ENCODE peak calls at places on chromosomes 2 and 18, in five cellular contexts. One of them, this sample, is unnamed.

GRCh38 chr2:151886235-151886634 is 58.0 kb upstream of the ARL5A start:
- DNase-seq in K562: no peak
- DNase-seq in GM12878: no peak
- DNase-seq in H1: no peak
- DNase-seq in SK-N-SH: no peak
- DNase-seq in this sample: no peak

GRCh38 chr2:188000189-188000588 is 291.5 kb upstream of the GULP1 start:
- DNase-seq in K562: no peak
- DNase-seq in GM12878: no peak
- DNase-seq in H1: no peak
- DNase-seq in SK-N-SH: no peak
- DNase-seq in this sample: no peak

GRCh38 chr18:11040823-11041712 is 108.3 kb downstream of the PIEZO2 start:
- DNase-seq in K562: peak
- DNase-seq in GM12878: no peak
- DNase-seq in H1: peak
- DNase-seq in SK-N-SH: peak
- DNase-seq in this sample: no peak

GRCh38 chr18:77133920-77134496 is 1.4 kb upstream of the MBP start:
- DNase-seq in K562: peak
- DNase-seq in GM12878: no peak
- DNase-seq in H1: no peak
- DNase-seq in SK-N-SH: peak
- DNase-seq in this sample: no peak

GRCh38 chr2:167790189-167790588 is 457.2 kb downstream of the STK39 start:
- DNase-seq in K562: no peak
- DNase-seq in GM12878: no peak
- DNase-seq in H1: no peak
- DNase-seq in SK-N-SH: no peak
- DNase-seq in this sample: no peak

GRCh38 chr2:27428213-27428977 is at the start of gene NRBP1:
- DNase-seq in K562: peak
- DNase-seq in GM12878: peak
- DNase-seq in H1: peak
- DNase-seq in SK-N-SH: peak
- DNase-seq in this sample: peak

GRCh38 chr2:47518497-47519146 is 115.7 kb downstream of the MSH2 start:
- DNase-seq in K562: no peak
- DNase-seq in GM12878: no peak
- DNase-seq in H1: no peak
- DNase-seq in SK-N-SH: no peak
- DNase-seq in this sample: no peak

GRCh38 chr18:12401881-12402280 is 5.8 kb upstream of the PRELID3A start:
- DNase-seq in K562: no peak
- DNase-seq in GM12878: no peak
- DNase-seq in H1: no peak
- DNase-seq in SK-N-SH: no peak
- DNase-seq in this sample: no peak

GRCh38 chr18:78073275-78073674 is 823.6 kb downstream of the GALR1 start:
- DNase-seq in K562: peak
- DNase-seq in GM12878: no peak
- DNase-seq in H1: no peak
- DNase-seq in SK-N-SH: no peak
- DNase-seq in this sample: no peak

GRCh38 chr2:120777787-120778186 is 42.1 kb downstream of the GLI2 start:
- DNase-seq in K562: no peak
- DNase-seq in GM12878: no peak
- DNase-seq in H1: no peak
- DNase-seq in SK-N-SH: no peak
- DNase-seq in this sample: no peak

GRCh38 chr2:223928113-223929006 is 16.8 kb downstream of the WDFY1 start:
- DNase-seq in K562: no peak
- DNase-seq in GM12878: no peak
- DNase-seq in H1: no peak
- DNase-seq in SK-N-SH: no peak
- DNase-seq in this sample: no peak

GRCh38 chr2:143452817-143453462 is 323.7 kb downstream of the ARHGAP15 start:
- DNase-seq in K562: no peak
- DNase-seq in GM12878: no peak
- DNase-seq in H1: no peak
- DNase-seq in SK-N-SH: no peak
- DNase-seq in this sample: no peak

GRCh38 chr2:187553908-187554703 is at the start of gene TFPI:
- DNase-seq in K562: peak
- DNase-seq in GM12878: no peak
- DNase-seq in H1: no peak
- DNase-seq in SK-N-SH: no peak
- DNase-seq in this sample: no peak

GRCh38 chr2:235937092-235937491 is 231.1 kb downstream of the GBX2 start:
- DNase-seq in K562: no peak
- DNase-seq in GM12878: no peak
- DNase-seq in H1: no peak
- DNase-seq in SK-N-SH: no peak
- DNase-seq in this sample: no peak

GRCh38 chr18:75162467-75162866 is 46.5 kb downstream of the PTGR3 start:
- DNase-seq in K562: no peak
- DNase-seq in GM12878: no peak
- DNase-seq in H1: no peak
- DNase-seq in SK-N-SH: no peak
- DNase-seq in this sample: no peak

GRCh38 chr2:138078153-138078552 is 113.9 kb downstream of the HNMT start:
- DNase-seq in K562: no peak
- DNase-seq in GM12878: no peak
- DNase-seq in H1: no peak
- DNase-seq in SK-N-SH: no peak
- DNase-seq in this sample: no peak

GRCh38 chr2:20604957-20605381 is 45.9 kb downstream of the HS1BP3 start:
- DNase-seq in K562: no peak
- DNase-seq in GM12878: no peak
- DNase-seq in H1: no peak
- DNase-seq in SK-N-SH: no peak
- DNase-seq in this sample: no peak

GRCh38 chr2:164780611-164781167 is 60.9 kb downstream of the COBLL1 start:
- DNase-seq in K562: no peak
- DNase-seq in GM12878: no peak
- DNase-seq in H1: no peak
- DNase-seq in SK-N-SH: no peak
- DNase-seq in this sample: no peak

GRCh38 chr18:68428026-68428425 is 286.9 kb downstream of the TMX3 start:
- DNase-seq in K562: no peak
- DNase-seq in GM12878: no peak
- DNase-seq in H1: no peak
- DNase-seq in SK-N-SH: no peak
- DNase-seq in this sample: no peak

GRCh38 chr2:156434461-156435291 is 1.5 kb upstream of the GPD2 start:
- DNase-seq in K562: no peak
- DNase-seq in GM12878: no peak
- DNase-seq in H1: no peak
- DNase-seq in SK-N-SH: no peak
- DNase-seq in this sample: no peak

GRCh38 chr2:221255862-221256261 is 316.2 kb downstream of the EPHA4 start:
- DNase-seq in K562: no peak
- DNase-seq in GM12878: no peak
- DNase-seq in H1: no peak
- DNase-seq in SK-N-SH: no peak
- DNase-seq in this sample: no peak

GRCh38 chr2:239824866-239825704 is 200.1 kb downstream of the NDUFA10 start:
- DNase-seq in K562: peak
- DNase-seq in GM12878: no peak
- DNase-seq in H1: peak
- DNase-seq in SK-N-SH: peak
- DNase-seq in this sample: no peak

GRCh38 chr2:85410584-85411404 is 628 bp upstream of the CAPG start:
- DNase-seq in K562: no peak
- DNase-seq in GM12878: no peak
- DNase-seq in H1: no peak
- DNase-seq in SK-N-SH: no peak
- DNase-seq in this sample: no peak

GRCh38 chr2:170928036-170928823 is 823 bp upstream of the GORASP2 start:
- DNase-seq in K562: peak
- DNase-seq in GM12878: no peak
- DNase-seq in H1: no peak
- DNase-seq in SK-N-SH: no peak
- DNase-seq in this sample: no peak

GRCh38 chr2:39547811-39548719 is 111.0 kb upstream of the MAP4K3 start:
- DNase-seq in K562: no peak
- DNase-seq in GM12878: no peak
- DNase-seq in H1: no peak
- DNase-seq in SK-N-SH: no peak
- DNase-seq in this sample: no peak

GRCh38 chr18:23573948-23574431 is 12.3 kb downstream of the NPC1 start:
- DNase-seq in K562: peak
- DNase-seq in GM12878: no peak
- DNase-seq in H1: no peak
- DNase-seq in SK-N-SH: no peak
- DNase-seq in this sample: no peak

GRCh38 chr2:46499392-46499785 is 20.0 kb downstream of the TMEM247 start:
- DNase-seq in K562: no peak
- DNase-seq in GM12878: no peak
- DNase-seq in H1: no peak
- DNase-seq in SK-N-SH: peak
- DNase-seq in this sample: no peak

GRCh38 chr2:43184339-43184895 is 42.0 kb downstream of the ZFP36L2 start:
- DNase-seq in K562: peak
- DNase-seq in GM12878: no peak
- DNase-seq in H1: no peak
- DNase-seq in SK-N-SH: no peak
- DNase-seq in this sample: no peak

DNA sequence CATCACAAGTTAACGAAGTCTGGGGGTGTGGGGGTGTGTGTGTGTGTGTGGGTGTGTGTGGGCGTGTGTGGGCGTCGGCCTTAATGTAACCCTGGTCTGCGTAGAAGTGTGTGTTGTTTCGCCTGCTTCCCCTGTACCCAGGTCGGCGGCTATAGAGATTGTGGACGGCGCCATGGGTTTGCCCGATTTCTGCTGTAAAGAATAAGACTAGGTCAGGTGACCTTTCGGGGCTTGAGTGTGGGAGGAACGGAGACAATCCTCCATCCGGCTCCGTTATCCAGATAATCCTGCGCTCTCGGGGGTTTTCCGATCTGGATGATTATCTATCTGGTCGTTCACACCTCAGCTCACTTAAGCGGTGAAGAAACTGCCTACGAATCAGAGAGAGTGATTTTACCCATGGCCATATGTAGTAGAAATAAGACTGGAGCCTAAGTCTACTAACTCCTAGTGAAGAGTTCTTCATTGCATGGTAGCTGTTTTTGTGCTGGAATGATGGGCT is 543 bp downstream of the HADHB start:
- DNase-seq in K562: peak
- DNase-seq in GM12878: peak
- DNase-seq in H1: no peak
- DNase-seq in SK-N-SH: peak
- DNase-seq in this sample: no peak
- TF ChIP-seq TAF1 in K562: no peak
- TF ChIP-seq TAF1 in GM12878: no peak
- TF ChIP-seq TAF1 in H1: no peak
- TF ChIP-seq TAF1 in SK-N-SH: no peak
- TF ChIP-seq TAF1 in this sample: no peak

GRCh38 chr2:200247494-200247893 is 59.0 kb upstream of the SPATS2L start:
- DNase-seq in K562: no peak
- DNase-seq in GM12878: no peak
- DNase-seq in H1: no peak
- DNase-seq in SK-N-SH: no peak
- DNase-seq in this sample: no peak

GRCh38 chr2:200239216-200239615 is 67.3 kb upstream of the SPATS2L start:
- DNase-seq in K562: no peak
- DNase-seq in GM12878: no peak
- DNase-seq in H1: no peak
- DNase-seq in SK-N-SH: peak
- DNase-seq in this sample: no peak

DNA sequence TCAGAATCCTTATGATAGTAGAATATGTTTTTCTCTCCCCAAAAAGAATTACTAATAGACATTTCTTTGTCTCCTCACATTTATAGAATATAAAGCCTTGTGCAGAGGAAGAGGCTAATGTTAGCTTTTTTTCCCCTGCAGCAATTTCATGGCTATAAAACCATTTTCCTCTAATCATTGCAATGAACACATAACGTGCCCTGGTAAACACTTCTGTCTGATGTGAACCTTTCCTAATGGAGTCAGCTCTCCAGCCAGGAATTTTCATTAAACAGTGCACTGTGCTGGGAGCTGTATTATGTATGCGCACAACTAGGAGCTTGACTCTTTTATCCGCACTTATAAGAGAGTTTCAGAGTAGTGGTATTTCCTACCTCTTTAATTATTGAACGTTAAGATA is 63.9 kb upstream of the SPATS2L start:
- DNase-seq in K562: no peak
- DNase-seq in GM12878: no peak
- DNase-seq in H1: no peak
- DNase-seq in SK-N-SH: no peak
- DNase-seq in this sample: no peak
- TF ChIP-seq POLR2AphosphoS5 in K562: no peak
- TF ChIP-seq POLR2AphosphoS5 in GM12878: no peak
- TF ChIP-seq POLR2AphosphoS5 in H1: no peak
- TF ChIP-seq POLR2AphosphoS5 in SK-N-SH: no peak
- TF ChIP-seq POLR2AphosphoS5 in this sample: no peak

GRCh38 chr2:100483892-100484291 is 13.6 kb downstream of the NMS start:
- DNase-seq in K562: no peak
- DNase-seq in GM12878: no peak
- DNase-seq in H1: no peak
- DNase-seq in SK-N-SH: no peak
- DNase-seq in this sample: no peak

GRCh38 chr2:100484390-100484789 is 14.1 kb downstream of the NMS start:
- DNase-seq in K562: no peak
- DNase-seq in GM12878: no peak
- DNase-seq in H1: no peak
- DNase-seq in SK-N-SH: no peak
- DNase-seq in this sample: no peak

GRCh38 chr2:100482741-100483140 is 12.5 kb downstream of the NMS start:
- DNase-seq in K562: peak
- DNase-seq in GM12878: no peak
- DNase-seq in H1: no peak
- DNase-seq in SK-N-SH: no peak
- DNase-seq in this sample: no peak
- TF ChIP-seq TAF1 in K562: no peak
- TF ChIP-seq TAF1 in GM12878: no peak
- TF ChIP-seq TAF1 in H1: no peak
- TF ChIP-seq TAF1 in SK-N-SH: no peak
- TF ChIP-seq TAF1 in this sample: no peak

GRCh38 chr2:217935901-217936684 is 66.7 kb downstream of the TNS1 start:
- DNase-seq in K562: no peak
- DNase-seq in GM12878: no peak
- DNase-seq in H1: no peak
- DNase-seq in SK-N-SH: no peak
- DNase-seq in this sample: no peak

GRCh38 chr2:217938038-217938437 is 64.8 kb downstream of the TNS1 start:
- DNase-seq in K562: no peak
- DNase-seq in GM12878: no peak
- DNase-seq in H1: no peak
- DNase-seq in SK-N-SH: no peak
- DNase-seq in this sample: no peak

GRCh38 chr2:217936952-217937351 is 65.8 kb downstream of the TNS1 start:
- DNase-seq in K562: no peak
- DNase-seq in GM12878: no peak
- DNase-seq in H1: no peak
- DNase-seq in SK-N-SH: no peak
- DNase-seq in this sample: no peak

GRCh38 chr2:217939220-217939619 is 63.6 kb downstream of the TNS1 start:
- DNase-seq in K562: no peak
- DNase-seq in GM12878: no peak
- DNase-seq in H1: no peak
- DNase-seq in SK-N-SH: no peak
- DNase-seq in this sample: no peak

GRCh38 chr2:217937446-217937845 is 65.3 kb downstream of the TNS1 start:
- DNase-seq in K562: no peak
- DNase-seq in GM12878: no peak
- DNase-seq in H1: no peak
- DNase-seq in SK-N-SH: peak
- DNase-seq in this sample: no peak
- TF ChIP-seq POLR2AphosphoS5 in K562: no peak
- TF ChIP-seq POLR2AphosphoS5 in GM12878: no peak
- TF ChIP-seq POLR2AphosphoS5 in H1: no peak
- TF ChIP-seq POLR2AphosphoS5 in SK-N-SH: no peak
- TF ChIP-seq POLR2AphosphoS5 in this sample: no peak